ENCODE peak calls at places on chromosomes 16 and 17, in seven cellular contexts. L is tibial nerve, F is GM12878, H is Peyer's patch, Q is esophagus muscularis mucosa, B is adrenal gland, N is HepG2. G is an unnamed sample. For H3K27me3, the result is how much of the 10 kb centered on the place peaks cover.

GRCh38 chr16:3850544-3850899 is 30.0 kb downstream of the CREBBP start:
- DNase-seq in B (no peak), F (no peak), H (no peak), Q (peak), N (no peak), L (no peak), G (no peak)

GRCh38 chr16:4271176-4272113 is 1.4 kb downstream of the TFAP4 start:
- DNase-seq in B (peak), L (peak), N (peak), F (peak), H (peak), Q (peak), G (peak)

GRCh38 chr16:22077700-22078313 is 14.5 kb upstream of the VWA3A start:
- DNase-seq in Q (no peak), H (peak), L (peak), B (peak), N (peak), F (no peak), G (no peak)

GRCh38 chr16:80084614-80085013 is 456.2 kb upstream of the DYNLRB2 start:
- DNase-seq in Q (no peak), F (no peak), L (peak), H (no peak), N (peak), B (peak), G (no peak)

GRCh38 chr17:28346746-28347246 is 10.5 kb downstream of the POLDIP2 start:
- DNase-seq in B (peak), F (no peak), H (no peak), Q (no peak), N (peak), L (no peak), G (no peak)

GRCh38 chr17:60720763-60721531 is 43.3 kb downstream of the BCAS3 start:
- DNase-seq in N (peak), H (peak), L (peak), F (peak), Q (peak), B (peak), G (no peak)

GRCh38 chr16:72125635-72126428 is 32.2 kb downstream of the DHX38 start:
- DNase-seq in N (no peak), L (no peak), B (no peak), F (no peak), H (no peak), Q (no peak), G (no peak)

GRCh38 chr17:9615486-9615885 is 29.8 kb upstream of the USP43 start:
- DNase-seq in B (no peak), L (no peak), H (no peak), N (peak), F (no peak), Q (no peak), G (no peak)

GRCh38 chr16:21638573-21638975 is 13.8 kb downstream of the IGSF6 start:
- DNase-seq in F (no peak), L (no peak), H (no peak), N (peak), B (no peak), Q (no peak), G (no peak)

GRCh38 chr17:64385187-64386083 is 5.2 kb downstream of the PECAM1 start:
- DNase-seq in F (peak), H (no peak), B (peak), N (peak), Q (no peak), L (peak), G (no peak)
- TF ChIP-seq POLR2A in F (no peak), H (no peak), B (no peak), N (peak), Q (no peak), L (no peak), G (no peak)

GRCh38 chr16:87238371-87238715 is 78.8 kb downstream of the C16orf95 start:
- DNase-seq in N (no peak), F (no peak), Q (no peak), L (no peak), H (no peak), B (no peak), G (no peak)
- H3K27ac ChIP-seq in N (no peak), F (no peak), Q (no peak), L (no peak), H (no peak), B (no peak), G (no peak)

GRCh38 chr16:1861730-1862129 is 10.2 kb downstream of the MEIOB start:
- DNase-seq in H (no peak), F (no peak), N (no peak), B (no peak), Q (no peak), L (no peak), G (no peak)
- H3K27me3 ChIP-seq in H (under half), F (under half), N (under half), B (under half), Q (under half), L (half or more), G (under half)

GRCh38 chr17:68519911-68520310 is 7.7 kb downstream of the PRKAR1A start:
- DNase-seq in L (no peak), B (no peak), N (no peak), F (no peak), H (no peak), Q (no peak), G (no peak)
- TF ChIP-seq POLR2A in L (no peak), B (no peak), N (no peak), F (peak), H (no peak), Q (no peak), G (no peak)